ENCODE peak calls at places on chromosomes 5 and 9, in eight cellular contexts. X is CD4-positive, alpha-beta memory T cell; D is stimulated activated CD8-positive, alpha-beta memory T cell treated with anti-CD3 and anti-CD28 coated beads, Interleukin-7, amount 100 ng/mL, for 24 hours; Y is neural progenitor cell; U is AG10803; E is renal cortical epithelial cell; T is lower leg skin; O is Kasumi-1. I is an unnamed sample.
A peak's percentile ranks its signal among the peaks of the same experiment; 100 is the strongest.

GRCh38 chr5:150442699-150443080 is 6.8 kb downstream of the RPS14 start:
- DNase-seq in X (no peak), D (no peak), Y (no peak), U (no peak), E (no peak), T (no peak), O (no peak), I (no peak)

GRCh38 chr5:141382469-141383294 is at the start of gene PCDHGA7:
- DNase-seq in X (no peak), D (no peak), Y (no peak), U (peak; percentile 58), E (peak; percentile 2), T (peak; percentile 39), O (no peak), I (no peak)

GRCh38 chr5:165576678-165577275 is 2071.4 kb downstream of the MAT2B start:
- DNase-seq in X (no peak), D (no peak), Y (no peak), U (no peak), E (no peak), T (no peak), O (no peak), I (no peak)

GRCh38 chr9:25678147-25678666 is at the start of gene TUSC1:
- DNase-seq in X (no peak), D (no peak), Y (peak; percentile 69), U (peak; percentile 83), E (peak; percentile 74), T (peak; percentile 96), O (no peak), I (peak; percentile 86)

GRCh38 chr9:120718328-120718727 is 4.1 kb upstream of the MEGF9 start:
- DNase-seq in X (no peak), D (no peak), Y (no peak), U (no peak), E (no peak), T (no peak), O (no peak), I (no peak)

GRCh38 chr5:82720764-82721163 is 356.4 kb downstream of the TMEM167A start:
- DNase-seq in X (no peak), D (no peak), Y (no peak), U (no peak), E (no peak), T (no peak), O (no peak), I (no peak)

GRCh38 chr9:16171851-16172250 is 619.0 kb downstream of the CCDC171 start:
- DNase-seq in X (no peak), D (no peak), Y (no peak), U (no peak), E (no peak), T (no peak), O (no peak), I (no peak)

GRCh38 chr9:104927912-104928740 is at the start of gene ABCA1:
- DNase-seq in X (peak; percentile 74), D (peak; percentile 46), Y (peak; percentile 94), U (peak; percentile 66), E (peak; percentile 64), T (peak; percentile 99), O (peak; percentile 39), I (peak; percentile 86)

GRCh38 chr5:66339896-66340295 is 195.8 kb downstream of the SREK1 start:
- DNase-seq in X (no peak), D (no peak), Y (no peak), U (no peak), E (no peak), T (no peak), O (no peak), I (no peak)

GRCh38 chr5:108382784-108383358 is 973 bp upstream of the FBXL17 start:
- DNase-seq in X (peak; percentile 53), D (no peak), Y (peak; percentile 2), U (peak; percentile 8), E (peak; percentile 23), T (no peak), O (peak; percentile 75), I (peak; percentile 62)

GRCh38 chr5:160657622-160658458 is 194.2 kb downstream of the ATP10B start:
- DNase-seq in X (no peak), D (no peak), Y (no peak), U (no peak), E (no peak), T (no peak), O (no peak), I (no peak)

GRCh38 chr5:124748687-124749594 is 2.5 kb upstream of the ZNF608 start:
- DNase-seq in X (no peak), D (no peak), Y (peak; percentile 91), U (peak; percentile 32), E (peak; percentile 96), T (peak; percentile 93), O (peak; percentile 99), I (peak; percentile 95)

GRCh38 chr5:142514196-142514595 is 171.7 kb downstream of the FGF1 start:
- DNase-seq in X (no peak), D (no peak), Y (no peak), U (no peak), E (no peak), T (no peak), O (no peak), I (no peak)

GRCh38 chr5:159416438-159416837 is 86.2 kb upstream of the IL12B start:
- DNase-seq in X (no peak), D (no peak), Y (no peak), U (no peak), E (no peak), T (no peak), O (no peak), I (no peak)

GRCh38 chr9:130041648-130042405 is 1.2 kb downstream of the FNBP1 start:
- DNase-seq in X (no peak), D (no peak), Y (peak; percentile 52), U (no peak), E (no peak), T (no peak), O (no peak), I (peak; percentile 48)

GRCh38 chr9:69027355-69028097 is 8.0 kb upstream of the FXN start:
- DNase-seq in X (peak; percentile 63), D (no peak), Y (peak; percentile 71), U (peak; percentile 39), E (peak; percentile 55), T (no peak), O (peak; percentile 73), I (peak; percentile 45)

GRCh38 chr5:74392698-74393431 is 247.7 kb downstream of the ENC1 start:
- DNase-seq in X (no peak), D (no peak), Y (no peak), U (no peak), E (peak; percentile 78), T (no peak), O (no peak), I (no peak)

GRCh38 chr5:135462304-135462703 is 10.2 kb upstream of the TIFAB start:
- DNase-seq in X (peak; percentile 37), D (peak; percentile 9), Y (peak; percentile 94), U (peak; percentile 42), E (peak; percentile 38), T (no peak), O (peak; percentile 94), I (peak; percentile 38)

GRCh38 chr9:131484560-131485185 is 18.0 kb upstream of the POMT1 start:
- DNase-seq in X (no peak), D (no peak), Y (no peak), U (no peak), E (no peak), T (no peak), O (no peak), I (no peak)

GRCh38 chr5:66710557-66710956 is 114.4 kb downstream of the MAST4 start:
- DNase-seq in X (no peak), D (no peak), Y (no peak), U (peak; percentile 30), E (peak; percentile 56), T (no peak), O (no peak), I (no peak)

GRCh38 chr5:67003373-67003905 is 193.2 kb downstream of the CD180 start:
- DNase-seq in X (no peak), D (no peak), Y (no peak), U (no peak), E (no peak), T (no peak), O (no peak), I (no peak)

GRCh38 chr5:137618476-137618875 is 117.4 kb downstream of the KLHL3 start:
- DNase-seq in X (no peak), D (no peak), Y (no peak), U (no peak), E (no peak), T (peak; percentile 76), O (no peak), I (no peak)

GRCh38 chr9:132154925-132155324 is 6.9 kb upstream of the NTNG2 start:
- DNase-seq in X (no peak), D (no peak), Y (no peak), U (no peak), E (no peak), T (no peak), O (no peak), I (no peak)

GRCh38 chr5:62283856-62284255 is 22.1 kb upstream of the KIF2A start:
- DNase-seq in X (no peak), D (no peak), Y (no peak), U (no peak), E (peak; percentile 87), T (no peak), O (no peak), I (no peak)

GRCh38 chr5:16178745-16179372 is 732 bp downstream of the MARCHF11 start:
- DNase-seq in X (no peak), D (no peak), Y (peak; percentile 97), U (peak; percentile 41), E (peak; percentile 33), T (no peak), O (peak; percentile 3), I (peak; percentile 65)